ENCODE peak calls at places on chromosomes 12 and 14, in eight cellular contexts. D is SW480, E is pancreas, R is LHCN-M2, F is NT2/D1, I is NCI-H460, N is amniotic stem cell, B is NCI-H1092 treated with DMSO at 0.1 percent for 48 hours. G is an unnamed sample.

GRCh38 chr14:57057803-57058202 is 210.9 kb downstream of the EXOC5 start:
- DNase-seq in D (peak; percentile 33), E (peak; percentile 89), R (no peak), F (no peak), I (no peak), N (no peak), B (peak; percentile 22), G (no peak)

GRCh38 chr14:70754989-70755388 is 54.3 kb downstream of the MAP3K9 start:
- DNase-seq in D (peak; percentile 86), E (peak; percentile 66), R (peak; percentile 11), F (no peak), I (no peak), N (no peak), B (no peak), G (peak; percentile 72)

GRCh38 chr14:24414077-24414476 is 15.3 kb downstream of the NYNRIN start:
- DNase-seq in D (no peak), E (no peak), R (no peak), F (no peak), I (no peak), N (no peak), B (no peak), G (no peak)

GRCh38 chr14:96581902-96582640 is 79.9 kb downstream of the PAPOLA start:
- DNase-seq in D (peak; percentile 21), E (no peak), R (no peak), F (no peak), I (no peak), N (no peak), B (no peak), G (no peak)

GRCh38 chr12:65740873-65741600 is 83.2 kb upstream of the HMGA2 start:
- DNase-seq in D (peak; percentile 77), E (peak; percentile 72), R (peak; percentile 65), F (peak; percentile 82), I (peak; percentile 61), N (peak; percentile 58), B (no peak), G (peak; percentile 82)

GRCh38 chr14:97025722-97026121 is 228.5 kb downstream of the VRK1 start:
- DNase-seq in D (no peak), E (no peak), R (no peak), F (peak; percentile 15), I (no peak), N (no peak), B (no peak), G (no peak)

GRCh38 chr12:122538496-122538895 is 11.4 kb downstream of the KNTC1 start:
- DNase-seq in D (no peak), E (no peak), R (no peak), F (no peak), I (no peak), N (no peak), B (no peak), G (no peak)

GRCh38 chr14:38256358-38256840 is 506 bp upstream of the CLEC14A start:
- DNase-seq in D (no peak), E (no peak), R (no peak), F (no peak), I (no peak), N (no peak), B (no peak), G (no peak)

GRCh38 chr12:119475650-119476049 is 117.9 kb upstream of the TMEM233 start:
- DNase-seq in D (no peak), E (no peak), R (no peak), F (no peak), I (no peak), N (no peak), B (no peak), G (no peak)

GRCh38 chr12:73863541-73863940 is 674.1 kb upstream of the ATXN7L3B start:
- DNase-seq in D (peak; percentile 2), E (no peak), R (no peak), F (no peak), I (no peak), N (no peak), B (no peak), G (no peak)

GRCh38 chr12:70366581-70367267 is 634 bp downstream of the KCNMB4 start:
- DNase-seq in D (peak; percentile 69), E (peak; percentile 23), R (peak; percentile 19), F (no peak), I (no peak), N (no peak), B (peak; percentile 25), G (peak; percentile 22)